ENCODE peak calls at places on chromosome 11, in seven cellular contexts. A is heart left ventricle, O is astrocyte of the spinal cord, T is foreskin fibroblast, N is colonic mucosa, X is IMR-90, Y is transverse colon. Q is an unnamed sample.

GRCh38 chr11:61967924-61968757 is 707 bp upstream of the FTH1 start:
- DNase-seq in A (peak; percentile 63), O (peak; percentile 20), T (peak; percentile 60), N (peak; percentile 66), X (no peak), Y (peak; percentile 65), Q (no peak)

GRCh38 chr11:105244157-105244820 is 104.7 kb upstream of the CARD18 start:
- DNase-seq in A (peak; percentile 40), O (peak; percentile 90), T (peak; percentile 93), N (no peak), X (peak; percentile 98), Y (no peak), Q (peak; percentile 94)

GRCh38 chr11:110478410-110478809 is 48.7 kb downstream of the FDX1 start:
- DNase-seq in A (no peak), O (no peak), T (no peak), N (no peak), X (no peak), Y (no peak), Q (no peak)

GRCh38 chr11:695606-696381 is at the start of gene TMEM80:
- DNase-seq in A (peak; percentile 99), O (peak; percentile 99), T (peak; percentile 100), N (peak; percentile 99), X (peak; percentile 96), Y (peak; percentile 99), Q (peak; percentile 96)

GRCh38 chr11:20873054-20873453 is 203.7 kb downstream of the NELL1 start:
- DNase-seq in A (no peak), O (no peak), T (no peak), N (no peak), X (no peak), Y (no peak), Q (no peak)

GRCh38 chr11:102734650-102735049 is 9.9 kb upstream of the MMP8 start:
- DNase-seq in A (no peak), O (no peak), T (no peak), N (no peak), X (no peak), Y (no peak), Q (no peak)

GRCh38 chr11:123641495-123641840 is 13.0 kb downstream of the SCN3B start:
- DNase-seq in A (no peak), O (no peak), T (no peak), N (no peak), X (no peak), Y (no peak), Q (no peak)

GRCh38 chr11:15941206-15941770 is 415.1 kb downstream of the SOX6 start:
- DNase-seq in A (peak; percentile 50), O (peak; percentile 35), T (peak; percentile 71), N (no peak), X (no peak), Y (no peak), Q (no peak)

GRCh38 chr11:45922425-45923082 is at the start of gene LARGE2:
- DNase-seq in A (no peak), O (no peak), T (no peak), N (peak; percentile 50), X (no peak), Y (peak; percentile 45), Q (no peak)

GRCh38 chr11:134429104-134429503 is 17.1 kb upstream of the B3GAT1 start:
- DNase-seq in A (no peak), O (no peak), T (no peak), N (no peak), X (no peak), Y (no peak), Q (no peak)

GRCh38 chr11:34792814-34793241 is 123.4 kb downstream of the APIP start:
- DNase-seq in A (no peak), O (no peak), T (peak; percentile 54), N (no peak), X (no peak), Y (no peak), Q (no peak)

GRCh38 chr11:96341237-96342130 is 1.5 kb downstream of the MAML2 start:
- DNase-seq in A (peak; percentile 33), O (peak; percentile 61), T (peak; percentile 80), N (peak; percentile 71), X (peak; percentile 56), Y (peak; percentile 75), Q (no peak)

GRCh38 chr11:134510641-134511040 is 98.6 kb upstream of the B3GAT1 start:
- DNase-seq in A (no peak), O (no peak), T (no peak), N (no peak), X (no peak), Y (no peak), Q (no peak)

GRCh38 chr11:114059278-114059983 is at the start of gene ZBTB16:
- DNase-seq in A (peak; percentile 93), O (peak; percentile 80), T (peak; percentile 94), N (peak; percentile 85), X (no peak), Y (peak; percentile 88), Q (no peak)

GRCh38 chr11:89477175-89477574 is 14.0 kb downstream of the NOX4 start:
- DNase-seq in A (no peak), O (no peak), T (no peak), N (no peak), X (no peak), Y (peak; percentile 16), Q (no peak)

GRCh38 chr11:8260202-8260996 is 3.3 kb downstream of the LMO1 start:
- DNase-seq in A (no peak), O (no peak), T (no peak), N (no peak), X (no peak), Y (no peak), Q (no peak)

GRCh38 chr11:128552783-128553661 is 34.3 kb downstream of the ETS1 start:
- DNase-seq in A (no peak), O (peak; percentile 21), T (peak; percentile 50), N (no peak), X (peak; percentile 87), Y (peak; percentile 37), Q (no peak)
- H3K4me3 ChIP-seq in A (no peak overlapping the region), O (no peak overlapping the region), T (no peak overlapping the region), N (no peak overlapping the region), X (no peak overlapping the region), Y (no peak overlapping the region), Q (peak overlapping the region; percentile 3)

GRCh38 chr11:118027694-118028093 is 41.5 kb downstream of the IL10RA start:
- DNase-seq in A (no peak), O (no peak), T (no peak), N (no peak), X (no peak), Y (no peak), Q (no peak)
- TF ChIP-seq CTCF in A (no peak), O (no peak), T (no peak), N (no peak), X (no peak), Y (no peak), Q (no peak)

DNA sequence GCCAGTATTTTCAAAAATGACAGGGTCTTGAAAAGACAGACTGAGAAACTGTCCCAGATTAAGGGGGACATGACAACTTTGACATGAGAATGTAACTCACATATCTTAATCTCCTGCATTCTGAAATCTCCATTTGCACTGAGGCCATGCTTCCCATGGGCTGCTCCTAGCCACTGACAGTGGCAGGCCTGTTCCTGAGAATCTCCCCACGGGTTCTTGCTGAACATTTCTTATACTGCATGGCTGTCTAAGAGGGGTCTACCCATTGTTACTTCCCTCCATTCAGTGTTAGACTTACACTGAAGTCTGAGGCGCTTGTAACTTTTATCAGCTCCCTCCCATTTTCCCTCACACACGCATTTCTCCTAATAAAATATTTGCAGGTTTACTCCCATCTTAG is 1.5 kb downstream of the CEP295 start:
- DNase-seq in A (no peak), O (no peak), T (no peak), N (no peak), X (no peak), Y (no peak), Q (no peak)
- H3K4me3 ChIP-seq in A (no peak overlapping the region), O (no peak overlapping the region), T (no peak overlapping the region), N (no peak overlapping the region), X (no peak overlapping the region), Y (no peak overlapping the region), Q (no peak overlapping the region)

GRCh38 chr11:120696597-120696996 is 185.0 kb downstream of the GRIK4 start:
- DNase-seq in A (no peak), O (no peak), T (no peak), N (no peak), X (no peak), Y (no peak), Q (no peak)
- TF ChIP-seq CTCF in A (no peak), O (peak; percentile 31), T (no peak), N (no peak), X (no peak), Y (no peak), Q (no peak)

DNA sequence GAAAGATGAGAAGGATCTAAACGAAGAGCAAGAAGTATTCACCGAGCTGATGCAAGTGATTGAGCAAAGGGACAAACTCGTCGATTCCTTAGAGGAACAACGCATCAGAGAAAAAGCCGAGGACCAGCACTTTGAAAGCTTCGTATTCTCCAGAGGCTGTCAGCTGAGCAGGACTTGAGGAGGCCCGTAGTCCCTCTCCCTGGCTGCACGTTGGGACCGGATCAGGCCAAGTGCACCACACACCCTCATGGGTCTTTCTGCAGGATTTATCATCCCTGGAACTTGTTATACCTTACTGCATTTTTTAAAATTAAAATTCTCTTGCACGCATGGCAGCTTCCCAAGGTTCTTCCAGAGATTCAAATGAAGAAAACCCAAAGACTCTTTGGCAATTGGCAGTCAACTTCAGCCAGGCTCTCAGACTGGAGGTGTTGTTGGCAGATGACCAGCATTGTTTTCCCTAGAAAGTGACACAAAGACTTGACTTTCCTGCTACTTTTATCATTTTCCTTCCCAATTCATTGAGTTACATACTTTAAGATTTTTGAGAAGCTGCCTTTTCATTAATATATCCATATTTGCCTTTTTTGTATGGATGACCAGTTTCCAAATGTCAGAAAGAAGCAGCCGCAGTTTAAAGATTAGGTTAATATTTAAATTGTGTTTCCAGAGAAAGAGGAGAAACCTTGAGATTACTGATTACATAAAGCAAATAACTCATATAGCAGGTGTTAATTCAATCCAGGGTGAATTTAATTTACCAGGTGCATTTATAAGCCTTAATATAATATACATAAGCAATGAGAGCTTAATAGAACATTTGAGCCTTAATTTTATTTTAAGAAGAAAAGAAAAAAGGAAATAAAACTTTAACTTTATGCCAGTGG is 18.8 kb upstream of the PARVA start:
- DNase-seq in A (no peak), O (no peak), T (no peak), N (no peak), X (no peak), Y (no peak), Q (no peak)
- H3K4me3 ChIP-seq in A (no peak overlapping the region), O (no peak overlapping the region), T (no peak overlapping the region), N (no peak overlapping the region), X (no peak overlapping the region), Y (no peak overlapping the region), Q (no peak overlapping the region)

DNA sequence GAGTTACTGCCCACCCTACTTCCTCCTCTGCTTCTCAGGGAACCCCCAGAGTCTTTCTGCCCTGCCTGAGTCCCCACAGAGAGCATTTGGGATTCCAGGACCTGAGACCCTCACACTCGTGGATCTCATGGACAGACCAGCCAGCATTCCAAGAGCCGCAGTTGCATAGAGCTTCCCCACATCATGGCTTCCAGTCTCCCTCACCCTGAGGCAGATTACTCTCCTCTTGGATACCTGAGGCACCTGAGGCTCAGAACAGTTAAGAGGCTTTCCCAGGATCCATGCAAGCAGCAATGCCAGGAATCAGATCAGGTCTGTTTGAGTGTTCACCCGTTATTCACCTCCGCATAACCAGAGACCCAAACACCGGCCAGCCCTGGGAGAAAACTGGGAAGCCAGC is 102.2 kb downstream of the TRIM29 start:
- DNase-seq in A (no peak), O (no peak), T (no peak), N (peak; percentile 5), X (no peak), Y (no peak), Q (no peak)
- TF ChIP-seq CTCF in A (no peak), O (no peak), T (no peak), N (no peak), X (no peak), Y (no peak), Q (no peak)

GRCh38 chr11:64449381-64450167 is 90.6 kb downstream of the RPS6KA4 start:
- DNase-seq in A (peak; percentile 38), O (peak; percentile 22), T (peak; percentile 65), N (peak; percentile 73), X (peak; percentile 25), Y (peak; percentile 75), Q (peak; percentile 58)
- H3K4me3 ChIP-seq in A (peak overlapping the region; percentile 43), O (no peak overlapping the region), T (no peak overlapping the region), N (peak overlapping the region; percentile 19), X (no peak overlapping the region), Y (peak overlapping the region; percentile 36), Q (no peak overlapping the region)